ENCODE peak calls at places on chromosomes 4 and X, in eight cellular contexts. N is Caki2; F is endothelial cell; E is stimulated activated naive B cell treated with anti-CD40 and anti-IgM and Interleukin-4, amounts not matched to agents 10 μg/mL and 1 μg/mL and 100 μg/mL, for 72 hours; A is fibroblast of the conjunctiva; G is SHP77; X is lower lobe of right lung; B is cardiac fibroblast. M is an unnamed sample.

GRCh38 chr4:12679217-12679616 is 804.9 kb downstream of the RAB28 start:
- DNase-seq in N (no peak), F (no peak), E (no peak), A (no peak), G (no peak), X (no peak), B (peak), M (no peak)

GRCh38 chr4:82797048-82797590 is 1.5 kb downstream of the SCD5 start:
- DNase-seq in N (no peak), F (no peak), E (no peak), A (no peak), G (no peak), X (no peak), B (peak), M (no peak)

GRCh38 chr4:169861592-169861991 is 103.8 kb upstream of the HPF1 start:
- DNase-seq in N (no peak), F (no peak), E (no peak), A (no peak), G (no peak), X (no peak), B (no peak), M (no peak)

GRCh38 chr4:1416051-1416947 is 10.1 kb upstream of the NKX1-1 start:
- DNase-seq in N (no peak), F (peak), E (no peak), A (no peak), G (no peak), X (peak), B (no peak), M (no peak)

GRCh38 chrX:52979993-52980392 is 21.7 kb upstream of the FAM156A start:
- DNase-seq in N (no peak), F (no peak), E (no peak), A (no peak), G (no peak), X (no peak), B (no peak), M (no peak)

GRCh38 chr4:20249333-20249732 is 2.4 kb upstream of the SLIT2 start:
- DNase-seq in N (peak), F (no peak), E (no peak), A (peak), G (no peak), X (no peak), B (peak), M (no peak)

GRCh38 chrX:30713061-30713525 is 59.9 kb downstream of the GK start:
- DNase-seq in N (peak), F (peak), E (peak), A (peak), G (peak), X (peak), B (peak), M (peak)

GRCh38 chr4:183140911-183141320 is 41.9 kb downstream of the WWC2 start:
- DNase-seq in N (no peak), F (no peak), E (no peak), A (no peak), G (no peak), X (no peak), B (peak), M (no peak)

GRCh38 chr4:179709961-179710624 is 2267.9 kb upstream of the AGA start:
- DNase-seq in N (no peak), F (no peak), E (no peak), A (no peak), G (peak), X (no peak), B (no peak), M (no peak)

GRCh38 chr4:30696195-30696594 is 24.0 kb upstream of the PCDH7 start:
- DNase-seq in N (no peak), F (no peak), E (no peak), A (no peak), G (no peak), X (no peak), B (peak), M (no peak)

M was measured in CD4-positive, CD25-positive, alpha-beta regulatory T cell.